ENCODE peak calls at places on chromosomes 7 and 10, in six cellular contexts. G is HepG2, P is A549, H is upper lobe of left lung, W is GM12878, A is K562. S is an unnamed sample.

GRCh38 chr10:5606864-5607263 is 59.5 kb downstream of the ASB13 start:
- ATAC-seq in G (no peak), P (no peak), H (no peak), W (no peak), A (peak; percentile 56), S (no peak)

GRCh38 chr7:100176096-100176835 is 915 bp downstream of the GPC2 start:
- ATAC-seq in G (no peak), P (no peak), H (no peak), W (no peak), A (no peak), S (no peak)

GRCh38 chr10:33979195-33979594 is 644.7 kb upstream of the NRP1 start:
- ATAC-seq in G (no peak), P (no peak), H (no peak), W (no peak), A (no peak), S (no peak)

GRCh38 chr7:3569643-3570042 is 268.6 kb downstream of the SDK1 start:
- ATAC-seq in G (no peak), P (no peak), H (no peak), W (no peak), A (no peak), S (no peak)

GRCh38 chr10:63753807-63754206 is 232.6 kb downstream of the REEP3 start:
- ATAC-seq in G (no peak), P (no peak), H (no peak), W (no peak), A (no peak), S (no peak)

GRCh38 chr7:45589915-45590678 is 15.9 kb downstream of the ADCY1 start:
- ATAC-seq in G (no peak), P (no peak), H (no peak), W (no peak), A (no peak), S (no peak)

GRCh38 chr7:106339513-106340246 is 54.9 kb upstream of the NAMPT start:
- ATAC-seq in G (no peak), P (no peak), H (no peak), W (peak; percentile 57), A (no peak), S (no peak)

GRCh38 chr10:99835947-99836346 is 53.5 kb downstream of the ABCC2 start:
- ATAC-seq in G (peak; percentile 9), P (no peak), H (no peak), W (no peak), A (no peak), S (no peak)

GRCh38 chr7:36227223-36227622 is 74.2 kb downstream of the EEPD1 start:
- ATAC-seq in G (no peak), P (peak; percentile 40), H (peak; percentile 74), W (no peak), A (no peak), S (peak; percentile 93)

GRCh38 chr10:74987339-74988054 is 124.0 kb upstream of the SAMD8 start:
- ATAC-seq in G (no peak), P (no peak), H (no peak), W (no peak), A (no peak), S (peak; percentile 80)

GRCh38 chr7:127365957-127366315 is 26.6 kb downstream of the ZNF800 start:
- ATAC-seq in G (no peak), P (no peak), H (no peak), W (no peak), A (peak; percentile 16), S (no peak)

GRCh38 chr7:131105294-131105802 is 222.3 kb upstream of the MKLN1 start:
- ATAC-seq in G (peak; percentile 45), P (peak; percentile 2), H (no peak), W (no peak), A (no peak), S (no peak)

GRCh38 chr10:76769587-76769986 is 868.0 kb downstream of the KCNMA1 start:
- ATAC-seq in G (no peak), P (no peak), H (no peak), W (no peak), A (no peak), S (no peak)

GRCh38 chr10:26574783-26575182 is 122.7 kb upstream of the PDSS1 start:
- ATAC-seq in G (no peak), P (no peak), H (no peak), W (peak; percentile 87), A (no peak), S (no peak)

GRCh38 chr10:95324436-95325268 is 33.8 kb upstream of the PDLIM1 start:
- ATAC-seq in G (no peak), P (no peak), H (no peak), W (no peak), A (peak; percentile 93), S (no peak)

GRCh38 chr7:141666071-141666470 is 35.9 kb downstream of the DENND11 start:
- ATAC-seq in G (no peak), P (no peak), H (no peak), W (no peak), A (peak; percentile 16), S (no peak)

GRCh38 chr7:141663081-141663510 is 38.9 kb downstream of the DENND11 start:
- ATAC-seq in G (peak; percentile 89), P (peak; percentile 85), H (peak; percentile 23), W (no peak), A (peak; percentile 23), S (no peak)

GRCh38 chr7:141664450-141664849 is 37.5 kb downstream of the DENND11 start:
- ATAC-seq in G (peak; percentile 9), P (no peak), H (no peak), W (no peak), A (no peak), S (no peak)

GRCh38 chr7:141668853-141669252 is 33.1 kb downstream of the DENND11 start:
- ATAC-seq in G (no peak), P (no peak), H (no peak), W (no peak), A (no peak), S (no peak)

DNA sequence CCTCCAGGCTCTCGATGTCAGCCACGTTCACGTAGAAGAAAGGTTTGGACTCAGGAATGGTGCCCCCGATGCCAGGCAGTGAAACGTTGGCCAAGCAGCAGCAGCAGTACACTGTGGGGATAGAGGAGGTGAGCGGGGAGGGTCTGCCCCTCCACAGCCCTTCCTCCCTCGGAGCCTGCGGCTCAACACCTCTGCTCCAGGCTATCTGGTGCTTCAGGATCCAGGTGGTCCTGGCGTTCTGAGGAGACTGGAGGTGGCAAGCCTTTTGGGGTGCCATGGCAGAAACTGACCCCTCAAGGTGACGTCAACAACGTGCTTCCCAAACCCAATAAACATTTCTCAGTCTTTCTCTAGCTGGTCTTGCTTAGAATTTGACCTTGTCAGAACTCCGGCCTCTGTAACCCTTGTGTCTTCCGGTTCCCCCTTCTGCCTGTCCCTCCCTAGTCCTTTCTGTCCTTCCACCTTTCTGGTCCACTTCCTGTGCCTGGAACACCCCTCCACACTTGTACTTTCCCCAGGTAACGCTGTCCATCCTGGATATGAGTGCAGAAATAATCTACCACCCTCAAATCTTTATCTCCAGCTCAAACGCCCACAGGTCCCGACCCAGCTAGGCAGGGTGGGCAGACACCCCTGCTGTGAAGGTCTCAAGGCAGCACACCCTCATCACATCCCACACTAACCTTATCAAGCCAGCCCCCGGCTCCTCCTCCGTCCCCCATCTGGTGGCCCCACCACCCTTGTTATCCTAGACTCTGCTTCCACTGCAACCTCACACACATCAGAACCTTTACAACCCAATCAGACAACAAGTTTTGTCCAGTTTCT is 36.5 kb downstream of the DENND11 start:
- ATAC-seq in G (no peak), P (no peak), H (no peak), W (no peak), A (peak; percentile 38), S (no peak)
- TF ChIP-seq EP300 in G (no peak), P (no peak), H (no peak), W (no peak), A (no peak), S (no peak)

DNA sequence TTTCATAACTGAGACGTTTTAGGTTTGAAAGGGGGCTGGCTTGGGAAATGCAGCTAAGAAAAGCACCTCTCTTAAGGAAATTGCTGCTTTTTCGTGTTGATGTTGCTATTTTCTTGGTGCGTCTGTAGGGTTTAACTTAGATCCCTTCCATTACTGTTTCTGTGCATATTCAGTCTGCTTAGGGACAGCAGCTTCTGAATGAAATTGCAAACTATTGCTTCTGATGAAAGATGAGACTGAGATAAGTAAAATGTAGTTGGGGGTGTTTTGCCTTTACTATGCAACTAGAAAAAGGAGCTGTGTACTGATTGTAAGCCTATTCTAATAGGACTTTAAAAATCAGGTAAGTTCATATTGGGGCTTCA is 769 bp downstream of the HDAC9 start:
- ATAC-seq in G (no peak), P (no peak), H (no peak), W (peak; percentile 19), A (no peak), S (no peak)
- H3K4me3 ChIP-seq in G (no peak overlapping the region), P (no peak overlapping the region), H (peak overlapping the region; percentile 37), W (peak overlapping the region; percentile 67), A (no peak overlapping the region), S (peak overlapping the region; percentile 43)

GRCh38 chr10:13670311-13670710 is 83.5 kb downstream of the PRPF18 start:
- ATAC-seq in G (no peak), P (no peak), H (no peak), W (no peak), A (no peak), S (no peak)

GRCh38 chr10:13668126-13668525 is 81.4 kb downstream of the PRPF18 start:
- ATAC-seq in G (no peak), P (no peak), H (no peak), W (no peak), A (no peak), S (no peak)

GRCh38 chr10:13661261-13661660 is 74.5 kb downstream of the PRPF18 start:
- ATAC-seq in G (no peak), P (no peak), H (no peak), W (no peak), A (no peak), S (no peak)

GRCh38 chr10:13669182-13669860 is 82.6 kb downstream of the PRPF18 start:
- ATAC-seq in G (peak; percentile 82), P (no peak), H (no peak), W (no peak), A (no peak), S (no peak)

DNA sequence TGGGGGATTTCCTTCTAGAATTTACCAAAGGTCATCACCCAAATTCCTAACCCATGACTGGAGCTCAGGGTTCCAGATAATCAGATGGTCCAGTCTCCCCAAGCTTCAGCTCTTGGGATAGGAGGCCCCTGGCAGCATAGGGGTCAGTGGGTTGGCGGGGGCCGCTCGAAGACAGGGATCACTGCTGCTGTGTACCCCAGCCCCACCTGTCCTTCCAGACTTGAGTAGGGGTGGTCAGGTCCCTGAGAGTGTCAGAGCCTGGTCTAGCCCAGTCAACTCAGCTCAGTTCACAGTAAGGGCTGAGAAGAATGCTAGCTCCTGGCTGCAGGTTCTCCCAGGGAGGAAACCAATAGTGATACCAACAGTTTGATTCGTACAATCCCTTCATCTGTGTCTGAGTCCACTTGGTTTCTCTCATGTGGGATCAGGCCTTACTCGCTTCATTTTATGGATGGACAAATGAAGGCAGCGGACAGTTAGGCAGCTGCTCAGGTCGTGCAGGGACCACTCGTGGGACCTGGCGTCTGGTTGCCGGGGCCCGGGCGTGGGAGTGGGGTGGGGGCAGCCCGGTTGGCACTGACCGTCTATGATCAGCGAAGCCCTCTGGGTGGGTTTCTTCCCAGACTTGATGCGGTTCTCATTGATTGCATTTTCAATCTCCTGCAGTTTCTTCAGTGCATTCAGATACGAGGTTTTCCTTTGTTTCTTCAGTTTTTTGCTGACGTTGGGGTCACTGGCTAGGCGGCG is 78.9 kb downstream of the PRPF18 start:
- ATAC-seq in G (no peak), P (no peak), H (no peak), W (no peak), A (no peak), S (no peak)
- TF ChIP-seq POLR2A in G (no peak), P (no peak), H (no peak), W (no peak), A (no peak), S (no peak)

DNA sequence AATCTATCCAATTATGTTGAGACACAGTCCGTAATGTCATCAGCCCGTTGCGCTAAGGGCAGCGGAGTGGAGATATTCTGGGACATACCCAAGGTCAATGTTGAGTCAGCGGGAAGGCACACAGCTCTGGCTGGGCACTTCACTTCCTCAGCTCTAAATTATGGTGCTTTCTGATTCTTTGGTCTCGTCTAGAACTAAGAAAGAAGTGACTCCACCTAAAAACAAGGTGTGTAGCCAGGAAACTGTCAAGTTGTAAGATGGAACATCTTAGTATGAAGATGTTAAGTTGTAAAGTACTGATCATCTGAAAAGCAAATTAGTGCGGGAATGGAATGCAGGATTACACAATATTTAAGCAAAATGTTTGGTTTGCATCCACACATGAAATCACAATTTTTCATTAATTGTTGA is 43.1 kb downstream of the BAIAP2L1 start:
- ATAC-seq in G (peak; percentile 68), P (peak; percentile 53), H (peak; percentile 50), W (no peak), A (no peak), S (peak; percentile 77)
- TF ChIP-seq EP300 in G (no peak), P (peak; percentile 61), H (no peak), W (no peak), A (no peak), S (no peak)

S was measured in gastroesophageal sphincter.